ENCODE peak calls at places on chromosomes 16 and 17, in nine cellular contexts. E is astrocyte, T is A549, N is AG09319, Z is lower lobe of right lung, Q is HFFc6, W is upper lobe of right lung, S is endothelial cell, G is ovary. J is an unnamed sample.

GRCh38 chr16:86975445-86975844 is 341.7 kb downstream of the C16orf95 start:
- DNase-seq in E (peak), T (peak), N (no peak), Z (no peak), Q (peak), W (peak), S (peak), G (peak), J (peak)

GRCh38 chr17:17067277-17067676 is 25.0 kb downstream of the MPRIP start:
- DNase-seq in E (peak), T (peak), N (no peak), Z (no peak), Q (peak), W (peak), S (no peak), G (no peak), J (no peak)

GRCh38 chr17:17919169-17920107 is 52.8 kb downstream of the TOM1L2 start:
- DNase-seq in E (peak), T (peak), N (peak), Z (peak), Q (peak), W (peak), S (peak), G (peak), J (peak)

GRCh38 chr16:67847064-67847861 is at the start of gene CENPT:
- DNase-seq in E (peak), T (peak), N (no peak), Z (peak), Q (peak), W (peak), S (peak), G (no peak), J (no peak)

GRCh38 chr16:77298638-77299360 is 99.6 kb downstream of the SYCE1L start:
- DNase-seq in E (peak), T (peak), N (peak), Z (no peak), Q (peak), W (no peak), S (no peak), G (no peak), J (no peak)

GRCh38 chr17:41734139-41734948 is at the start of gene HAP1:
- DNase-seq in E (no peak), T (peak), N (no peak), Z (no peak), Q (no peak), W (peak), S (peak), G (peak), J (peak)

GRCh38 chr17:83198366-83199341 is 119.2 kb downstream of the METRNL start:
- DNase-seq in E (no peak), T (no peak), N (no peak), Z (peak), Q (no peak), W (peak), S (no peak), G (peak), J (no peak)

GRCh38 chr16:25713785-25714570 is 22.2 kb downstream of the HS3ST4 start:
- DNase-seq in E (no peak), T (no peak), N (no peak), Z (no peak), Q (no peak), W (no peak), S (no peak), G (no peak), J (no peak)

GRCh38 chr16:14070877-14071575 is at the start of gene MRTFB:
- DNase-seq in E (no peak), T (peak), N (no peak), Z (peak), Q (peak), W (peak), S (peak), G (peak), J (peak)

GRCh38 chr17:83125515-83126274 is 46.3 kb downstream of the METRNL start:
- DNase-seq in E (no peak), T (no peak), N (no peak), Z (peak), Q (no peak), W (peak), S (no peak), G (peak), J (no peak)

GRCh38 chr16:66539628-66540469 is 10.1 kb downstream of the TK2 start:
- DNase-seq in E (peak), T (no peak), N (no peak), Z (no peak), Q (no peak), W (no peak), S (no peak), G (no peak), J (no peak)

GRCh38 chr17:74437702-74438101 is 5.8 kb downstream of the GPRC5C start:
- DNase-seq in E (no peak), T (peak), N (no peak), Z (no peak), Q (no peak), W (no peak), S (no peak), G (no peak), J (no peak)

GRCh38 chr17:550041-550398 is 164.6 kb downstream of the VPS53 start:
- DNase-seq in E (peak), T (peak), N (no peak), Z (no peak), Q (no peak), W (no peak), S (no peak), G (no peak), J (no peak)

GRCh38 chr16:63720848-63721247 is 1401.0 kb downstream of the CDH11 start:
- DNase-seq in E (no peak), T (no peak), N (no peak), Z (no peak), Q (no peak), W (no peak), S (no peak), G (no peak), J (no peak)

GRCh38 chr17:70034158-70034557 is 40.9 kb upstream of the KCNJ16 start:
- DNase-seq in E (no peak), T (no peak), N (no peak), Z (no peak), Q (no peak), W (no peak), S (no peak), G (no peak), J (no peak)

GRCh38 chr16:18803569-18804462 is 2.5 kb upstream of the ARL6IP1 start:
- DNase-seq in E (peak), T (no peak), N (no peak), Z (no peak), Q (no peak), W (no peak), S (no peak), G (no peak), J (no peak)

GRCh38 chr17:39754161-39754957 is 16.6 kb downstream of the GRB7 start:
- DNase-seq in E (peak), T (peak), N (peak), Z (peak), Q (peak), W (peak), S (peak), G (peak), J (peak)

GRCh38 chr16:64428463-64428862 is 693.4 kb downstream of the CDH11 start:
- DNase-seq in E (peak), T (no peak), N (peak), Z (no peak), Q (peak), W (no peak), S (no peak), G (no peak), J (no peak)

GRCh38 chr16:11056989-11057645 is 112.8 kb downstream of the CLEC16A start:
- DNase-seq in E (no peak), T (no peak), N (no peak), Z (no peak), Q (no peak), W (peak), S (no peak), G (peak), J (no peak)

GRCh38 chr16:56743840-56744239 is 13.9 kb downstream of the NUP93 start:
- DNase-seq in E (peak), T (peak), N (no peak), Z (no peak), Q (peak), W (no peak), S (peak), G (no peak), J (no peak)

GRCh38 chr17:16013943-16014407 is 14.4 kb downstream of the TTC19 start:
- DNase-seq in E (peak), T (peak), N (no peak), Z (no peak), Q (peak), W (no peak), S (peak), G (no peak), J (no peak)

GRCh38 chr16:12497558-12497957 is 306.1 kb downstream of the CPPED1 start:
- DNase-seq in E (no peak), T (no peak), N (no peak), Z (no peak), Q (no peak), W (no peak), S (no peak), G (no peak), J (no peak)

GRCh38 chr16:2186064-2186463 is 10.3 kb downstream of the CASKIN1 start:
- DNase-seq in E (no peak), T (no peak), N (no peak), Z (no peak), Q (no peak), W (no peak), S (no peak), G (no peak), J (no peak)

GRCh38 chr17:10349403-10349802 is 23.4 kb downstream of the MYH13 start:
- DNase-seq in E (no peak), T (peak), N (no peak), Z (no peak), Q (no peak), W (no peak), S (no peak), G (no peak), J (no peak)

GRCh38 chr17:48030531-48030930 is 7.1 kb downstream of the COPZ2 start:
- DNase-seq in E (no peak), T (no peak), N (no peak), Z (no peak), Q (no peak), W (no peak), S (no peak), G (peak), J (no peak)

GRCh38 chr17:81471804-81472456 is 40.7 kb downstream of the ACTG1 start:
- DNase-seq in E (no peak), T (peak), N (peak), Z (no peak), Q (peak), W (no peak), S (no peak), G (peak), J (no peak)

GRCh38 chr17:42365136-42365535 is 23.1 kb downstream of the STAT3 start:
- DNase-seq in E (peak), T (peak), N (no peak), Z (no peak), Q (peak), W (no peak), S (no peak), G (no peak), J (no peak)

GRCh38 chr17:43814026-43814425 is 18.9 kb downstream of the MPP3 start:
- DNase-seq in E (no peak), T (peak), N (no peak), Z (no peak), Q (no peak), W (no peak), S (no peak), G (no peak), J (no peak)

GRCh38 chr17:7440823-7441174 is 1.5 kb downstream of the FGF11 start:
- DNase-seq in E (peak), T (no peak), N (no peak), Z (no peak), Q (no peak), W (no peak), S (peak), G (peak), J (no peak)

DNA sequence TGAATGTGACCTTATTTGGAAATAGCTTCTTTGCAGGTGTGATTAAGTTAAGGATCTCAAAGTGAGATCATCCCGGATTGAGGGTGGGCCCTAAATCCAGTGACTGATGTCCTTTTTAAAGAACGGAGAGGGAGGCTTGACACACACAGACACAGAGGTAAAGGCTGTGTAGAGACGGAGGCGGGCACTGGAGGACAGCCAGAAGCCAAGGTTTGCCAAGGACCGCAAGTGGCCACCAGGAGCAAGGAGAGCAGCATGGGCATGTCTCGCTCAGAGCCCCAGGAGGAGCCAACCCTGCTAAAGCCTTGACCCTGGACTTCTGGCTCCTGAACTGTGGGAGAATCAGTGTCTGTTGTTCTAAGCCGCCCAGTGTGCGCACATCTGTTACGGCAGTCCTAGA is 15.4 kb downstream of the CNGB1 start:
- DNase-seq in E (no peak), T (no peak), N (no peak), Z (peak), Q (no peak), W (peak), S (no peak), G (peak), J (no peak)
- TF ChIP-seq CTCF in E (no peak), T (no peak), N (no peak), Z (peak), Q (peak), W (peak), S (no peak), G (no peak), J (no peak)

DNA sequence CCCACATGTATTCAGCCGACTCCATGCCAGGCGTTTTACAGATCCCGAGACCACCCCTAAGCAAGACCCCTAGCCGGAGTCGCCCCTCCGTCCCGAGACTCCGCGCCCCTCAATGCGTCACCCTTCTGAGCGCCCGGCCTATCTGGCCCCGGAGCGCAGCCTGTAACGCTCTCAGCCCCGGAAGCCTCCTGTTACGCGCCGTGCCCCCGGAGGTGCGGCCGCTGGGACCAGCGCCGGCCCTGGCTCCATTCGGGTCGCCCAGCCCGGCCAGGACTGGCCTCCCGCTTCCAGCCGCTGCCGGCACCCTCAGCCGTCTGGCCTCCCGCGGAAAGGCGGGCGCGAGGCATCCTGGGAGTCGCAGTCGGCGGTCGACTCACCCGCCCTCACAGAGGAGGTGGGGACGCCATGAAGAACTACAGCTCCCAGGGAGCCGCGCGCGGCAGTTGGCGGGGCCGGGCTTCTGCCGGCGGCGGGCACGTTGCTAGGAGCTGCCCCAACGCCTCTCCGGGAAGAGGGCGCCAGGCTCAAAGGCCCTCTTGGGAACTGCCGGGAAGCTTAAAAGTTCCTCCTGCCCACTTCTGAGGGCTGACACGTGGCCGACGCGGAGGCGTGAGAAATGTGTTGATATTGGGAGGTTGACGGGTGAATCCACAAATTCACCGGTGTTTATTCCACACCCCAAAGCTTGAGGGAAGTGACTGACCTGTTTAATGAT is at the start of gene FBF1:
- DNase-seq in E (peak), T (peak), N (peak), Z (peak), Q (peak), W (peak), S (peak), G (peak), J (peak)
- TF ChIP-seq CTCF in E (no peak), T (no peak), N (no peak), Z (peak), Q (no peak), W (no peak), S (no peak), G (no peak), J (no peak)

GRCh38 chr17:80382956-80383355 is 32.0 kb upstream of the ENDOV start:
- DNase-seq in E (no peak), T (no peak), N (no peak), Z (no peak), Q (no peak), W (no peak), S (no peak), G (no peak), J (no peak)
- TF ChIP-seq CTCF in E (no peak), T (no peak), N (no peak), Z (no peak), Q (no peak), W (no peak), S (no peak), G (no peak), J (no peak)

DNA sequence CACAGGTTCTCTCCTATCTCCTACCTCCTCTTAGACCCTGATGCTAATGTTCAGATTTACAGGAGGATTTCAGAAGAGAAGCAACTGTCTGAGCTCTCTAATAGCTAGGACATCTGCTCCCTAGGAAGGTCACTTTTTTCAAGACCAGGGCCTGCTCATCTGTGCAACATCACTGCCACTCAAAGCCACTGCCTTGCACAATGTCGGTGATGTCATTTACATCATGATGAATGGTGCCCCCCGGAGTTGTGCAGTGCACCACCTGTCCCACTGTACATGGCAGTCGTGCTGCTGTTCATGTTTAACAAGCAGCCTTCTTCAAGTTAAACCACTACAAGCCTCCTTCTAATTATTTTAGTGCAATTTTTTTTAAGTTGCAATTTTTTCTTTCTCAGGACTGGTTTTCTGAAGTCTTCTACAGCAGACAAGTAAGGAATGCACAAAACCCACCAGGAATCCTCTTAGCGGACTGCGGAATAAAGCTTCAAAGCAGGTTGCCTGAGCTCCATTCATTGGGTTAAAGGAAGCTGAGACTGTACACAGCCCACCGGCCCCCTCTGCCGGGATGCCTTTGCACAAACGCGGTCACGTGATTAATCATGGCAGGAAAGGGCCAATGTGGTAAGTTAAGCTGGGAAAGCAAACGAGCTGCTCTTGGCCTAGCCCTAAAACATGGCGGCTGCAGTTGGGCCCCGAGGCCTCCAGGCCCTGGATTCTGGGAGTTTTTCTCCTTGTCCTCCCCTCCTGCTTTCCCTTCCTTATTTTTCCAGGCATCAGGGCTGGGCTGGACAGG is 74.1 kb downstream of the MYH11 start:
- DNase-seq in E (no peak), T (no peak), N (no peak), Z (no peak), Q (no peak), W (no peak), S (no peak), G (no peak), J (no peak)
- TF ChIP-seq CTCF in E (no peak), T (no peak), N (no peak), Z (no peak), Q (no peak), W (no peak), S (no peak), G (no peak), J (no peak)

DNA sequence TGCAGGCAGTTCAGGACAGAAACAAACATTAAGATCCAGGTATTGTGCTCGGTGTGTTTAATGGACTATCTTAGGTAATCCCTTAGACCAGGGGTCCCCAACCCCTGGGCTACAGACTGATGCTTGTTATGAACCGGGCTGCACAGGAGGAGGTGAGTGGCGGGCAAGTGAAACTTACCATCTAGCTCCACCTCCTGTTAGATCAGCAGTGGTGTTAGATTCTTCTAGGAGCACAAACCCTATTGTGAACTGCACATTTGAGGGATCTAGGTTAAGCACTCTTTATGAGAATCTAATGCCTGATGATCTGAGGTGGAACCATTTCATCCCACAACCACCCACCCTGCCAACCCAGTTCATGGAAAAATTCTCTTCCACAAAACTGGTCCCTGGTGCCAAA is 37.8 kb upstream of the ASIC2 start:
- DNase-seq in E (no peak), T (peak), N (no peak), Z (no peak), Q (no peak), W (no peak), S (no peak), G (no peak), J (no peak)
- TF ChIP-seq CTCF in E (no peak), T (no peak), N (no peak), Z (no peak), Q (no peak), W (no peak), S (no peak), G (no peak), J (no peak)